ENCODE peak calls at places on chromosomes 3 and 15, in seven cellular contexts. M is pancreas, K is cardiac muscle cell, O is transverse colon, A is heart left ventricle, X is lung, C is fibroblast of the aortic adventitia. Y is an unnamed sample.

GRCh38 chr3:112109313-112109712 is 23.1 kb downstream of the C3orf52 start:
- DNase-seq in M (no peak), K (no peak), O (no peak), A (no peak), X (no peak), C (no peak), Y (no peak)

GRCh38 chr3:57152150-57152549 is 13.0 kb downstream of the IL17RD start:
- DNase-seq in M (no peak), K (peak), O (no peak), A (peak), X (no peak), C (peak), Y (no peak)

GRCh38 chr15:77118787-77119410 is 48.0 kb upstream of the TSPAN3 start:
- DNase-seq in M (no peak), K (peak), O (peak), A (no peak), X (no peak), C (peak), Y (peak)

GRCh38 chr3:178318957-178319528 is 217.2 kb upstream of the KCNMB2 start:
- DNase-seq in M (no peak), K (no peak), O (no peak), A (no peak), X (no peak), C (no peak), Y (no peak)

GRCh38 chr3:48560648-48561018 is 2.9 kb downstream of the UCN2 start:
- DNase-seq in M (no peak), K (peak), O (no peak), A (peak), X (no peak), C (no peak), Y (no peak)

GRCh38 chr3:115588201-115588600 is 35.1 kb upstream of the GAP43 start:
- DNase-seq in M (no peak), K (no peak), O (no peak), A (no peak), X (no peak), C (no peak), Y (no peak)

GRCh38 chr3:123365450-123366143 is 83.3 kb downstream of the ADCY5 start:
- DNase-seq in M (no peak), K (peak), O (no peak), A (no peak), X (no peak), C (no peak), Y (no peak)

GRCh38 chr3:125003369-125003853 is 52.4 kb downstream of the HEG1 start:
- DNase-seq in M (no peak), K (no peak), O (peak), A (peak), X (peak), C (peak), Y (peak)

GRCh38 chr3:196323723-196324122 is 5.7 kb upstream of the DYNLT2B start:
- DNase-seq in M (no peak), K (peak), O (no peak), A (no peak), X (no peak), C (peak), Y (no peak)
- TF ChIP-seq CTCF in M (no peak), K (peak), O (no peak), A (no peak), X (no peak), C (peak), Y (peak)

GRCh38 chr3:185933374-185933950 is 4.4 kb downstream of the TRA2B start:
- DNase-seq in M (no peak), K (no peak), O (no peak), A (no peak), X (no peak), C (no peak), Y (no peak)
- H3K4me3 ChIP-seq in M (peak), K (peak), O (peak), A (peak), X (no peak), C (peak), Y (no peak)

DNA sequence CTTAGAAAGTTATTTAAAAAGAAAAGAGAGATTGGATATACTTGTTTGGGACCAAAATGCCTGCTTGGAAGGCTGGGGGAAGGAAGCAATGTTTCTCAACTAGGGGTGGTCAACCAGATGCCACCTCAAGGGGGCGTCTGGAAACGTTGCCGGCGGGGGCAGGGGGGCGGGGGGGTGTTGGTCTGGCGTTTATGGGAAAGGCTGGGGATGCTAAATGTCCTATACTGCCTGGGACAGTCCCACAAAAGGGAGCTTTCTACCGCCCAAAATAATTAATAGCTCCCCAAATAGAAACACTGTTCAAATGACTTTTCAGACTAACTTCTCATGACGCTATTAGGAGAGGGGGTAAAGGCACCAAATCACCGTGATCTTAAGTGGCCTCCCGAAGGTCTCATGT is 2.2 kb downstream of the POLG start:
- DNase-seq in M (no peak), K (peak), O (no peak), A (no peak), X (no peak), C (peak), Y (no peak)
- TF ChIP-seq CTCF in M (no peak), K (peak), O (peak), A (no peak), X (no peak), C (peak), Y (peak)

GRCh38 chr3:25265284-25265683 is 162.8 kb upstream of the RARB start:
- DNase-seq in M (no peak), K (no peak), O (no peak), A (no peak), X (no peak), C (no peak), Y (no peak)
- H3K4me3 ChIP-seq in M (no peak), K (no peak), O (no peak), A (no peak), X (no peak), C (no peak), Y (no peak)

GRCh38 chr15:63057454-63058335 is 15.1 kb downstream of the TPM1 start:
- DNase-seq in M (no peak), K (no peak), O (no peak), A (no peak), X (no peak), C (no peak), Y (no peak)

GRCh38 chr15:63060699-63061098 is 18.2 kb downstream of the TPM1 start:
- DNase-seq in M (no peak), K (no peak), O (no peak), A (peak), X (no peak), C (no peak), Y (no peak)

GRCh38 chr15:63059573-63060216 is 17.1 kb downstream of the TPM1 start:
- DNase-seq in M (no peak), K (no peak), O (no peak), A (no peak), X (no peak), C (no peak), Y (no peak)

GRCh38 chr15:63056843-63057242 is 14.3 kb downstream of the TPM1 start:
- DNase-seq in M (no peak), K (no peak), O (peak), A (peak), X (no peak), C (peak), Y (no peak)

DNA sequence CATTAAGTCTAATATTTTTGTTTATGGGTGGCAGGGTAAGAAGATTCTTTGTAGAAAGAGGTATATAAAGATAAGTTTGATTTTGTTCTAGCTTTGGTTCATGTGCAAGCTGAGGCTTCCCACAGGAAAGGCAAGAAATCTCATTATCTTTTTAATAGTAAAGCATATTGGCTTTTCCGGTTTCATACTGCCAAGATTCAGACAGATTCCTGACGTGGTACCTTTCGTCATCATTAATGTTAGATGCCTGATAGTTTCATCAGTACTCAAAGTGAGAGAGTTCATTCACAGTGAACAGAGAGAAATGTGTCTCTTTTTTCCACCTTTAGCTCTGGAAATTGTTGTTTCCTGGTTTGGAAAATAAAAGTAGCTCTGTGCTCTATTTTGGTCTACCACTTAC is 16.5 kb downstream of the TPM1 start:
- DNase-seq in M (no peak), K (no peak), O (no peak), A (no peak), X (no peak), C (no peak), Y (no peak)
- TF ChIP-seq CTCF in M (no peak), K (no peak), O (no peak), A (no peak), X (no peak), C (no peak), Y (no peak)

GRCh38 chr15:74380361-74381189 is 13.1 kb upstream of the CYP11A1 start:
- DNase-seq in M (no peak), K (no peak), O (no peak), A (no peak), X (no peak), C (no peak), Y (no peak)

GRCh38 chr15:74381481-74381880 is 14.0 kb upstream of the CYP11A1 start:
- DNase-seq in M (peak), K (no peak), O (no peak), A (no peak), X (no peak), C (no peak), Y (no peak)

GRCh38 chr15:74383286-74383685 is 15.8 kb upstream of the CYP11A1 start:
- DNase-seq in M (no peak), K (no peak), O (no peak), A (no peak), X (no peak), C (no peak), Y (no peak)

GRCh38 chr15:74381190-74381453 is 13.7 kb upstream of the CYP11A1 start:
- DNase-seq in M (no peak), K (no peak), O (no peak), A (no peak), X (no peak), C (no peak), Y (no peak)

GRCh38 chr15:74382004-74382816 is 14.8 kb upstream of the CYP11A1 start:
- DNase-seq in M (peak), K (peak), O (peak), A (peak), X (peak), C (peak), Y (no peak)
- H3K4me3 ChIP-seq in M (no peak), K (no peak), O (no peak), A (no peak), X (no peak), C (no peak), Y (no peak)

GRCh38 chr3:120420855-120421570 is 29.8 kb downstream of the FSTL1 start:
- DNase-seq in M (no peak), K (peak), O (no peak), A (no peak), X (no peak), C (peak), Y (no peak)
- TF ChIP-seq CTCF in M (no peak), K (peak), O (no peak), A (no peak), X (no peak), C (peak), Y (peak)

GRCh38 chr15:67110958-67111864 is 45.8 kb downstream of the SMAD3 start:
- DNase-seq in M (no peak), K (no peak), O (no peak), A (no peak), X (no peak), C (no peak), Y (no peak)
- H3K4me3 ChIP-seq in M (no peak), K (no peak), O (no peak), A (no peak), X (no peak), C (no peak), Y (no peak)

GRCh38 chr3:78633626-78634025 is 1134.2 kb downstream of the ROBO1 start:
- DNase-seq in M (no peak), K (no peak), O (no peak), A (no peak), X (no peak), C (peak), Y (no peak)

GRCh38 chr3:78632925-78633324 is 1134.9 kb downstream of the ROBO1 start:
- DNase-seq in M (no peak), K (no peak), O (no peak), A (no peak), X (no peak), C (peak), Y (no peak)

GRCh38 chr3:78629544-78629943 is 1138.3 kb downstream of the ROBO1 start:
- DNase-seq in M (no peak), K (no peak), O (no peak), A (no peak), X (no peak), C (no peak), Y (no peak)

DNA sequence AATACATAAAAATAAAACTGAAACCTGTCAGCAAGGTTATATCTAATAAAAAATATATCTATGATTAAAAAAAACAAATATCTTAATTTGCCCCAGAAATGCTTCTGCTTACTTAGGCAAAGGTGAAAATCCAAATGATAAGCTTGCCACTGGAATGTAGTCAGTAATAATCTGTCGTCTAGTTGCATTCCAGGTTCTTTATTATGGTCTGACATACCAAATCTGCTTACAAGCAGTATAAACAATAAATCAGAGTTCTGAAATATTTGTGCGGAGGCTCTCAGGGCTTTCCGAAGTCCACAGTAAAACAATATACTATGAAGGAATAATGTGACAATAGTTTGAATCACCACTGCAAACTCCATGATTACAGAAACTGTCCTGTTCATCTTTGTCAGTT is 1133.5 kb downstream of the ROBO1 start:
- DNase-seq in M (no peak), K (no peak), O (no peak), A (no peak), X (no peak), C (no peak), Y (no peak)
- TF ChIP-seq CTCF in M (no peak), K (no peak), O (no peak), A (no peak), X (no peak), C (no peak), Y (no peak)